ENCODE peak calls at places on chromosomes 7 and 10, in four cellular contexts. X is central memory CD4-positive, alpha-beta T cell; H is AML-193; S is upper lobe of left lung. C is an unnamed sample.

GRCh38 chr7:103752995-103753394 is 236.5 kb downstream of the RELN start:
- DNase-seq in X (no peak), H (no peak), S (no peak), C (no peak)

GRCh38 chr10:75599875-75600648 is 168.6 kb downstream of the LRMDA start:
- DNase-seq in X (no peak), H (no peak), S (no peak), C (no peak)

GRCh38 chr10:69421611-69422308 is 5.0 kb upstream of the TACR2 start:
- DNase-seq in X (no peak), H (no peak), S (peak; percentile 95), C (no peak)

GRCh38 chr7:90594791-90595317 is 1.3 kb upstream of the CDK14 start:
- DNase-seq in X (no peak), H (no peak), S (peak; percentile 65), C (no peak)

GRCh38 chr7:90629306-90629918 is 33.3 kb downstream of the CDK14 start:
- DNase-seq in X (peak; percentile 0), H (peak; percentile 55), S (no peak), C (no peak)

GRCh38 chr7:159027803-159028455 is 116.7 kb downstream of the VIPR2 start:
- DNase-seq in X (no peak), H (no peak), S (peak; percentile 47), C (no peak)

GRCh38 chr7:141501451-141501850 is 49.8 kb upstream of the AGK start:
- DNase-seq in X (no peak), H (no peak), S (no peak), C (no peak)

GRCh38 chr10:7233259-7233991 is 177.4 kb downstream of the SFMBT2 start:
- DNase-seq in X (no peak), H (peak; percentile 22), S (peak; percentile 28), C (no peak)

GRCh38 chr10:29895436-29895835 is 163.9 kb downstream of the JCAD start:
- DNase-seq in X (no peak), H (no peak), S (no peak), C (no peak)

GRCh38 chr10:131444862-131445461 is 133.4 kb upstream of the TCERG1L start:
- DNase-seq in X (no peak), H (no peak), S (no peak), C (no peak)

GRCh38 chr7:105106473-105106872 is 92.5 kb downstream of the KMT2E start:
- DNase-seq in X (no peak), H (no peak), S (no peak), C (no peak)

GRCh38 chr7:76515999-76516443 is 5.7 kb downstream of the UPK3B start:
- DNase-seq in X (no peak), H (no peak), S (no peak), C (no peak)

GRCh38 chr7:102120666-102121065 is 166.0 kb upstream of the SH2B2 start:
- DNase-seq in X (no peak), H (no peak), S (no peak), C (no peak)

GRCh38 chr7:95999481-95999880 is 227.1 kb downstream of the DYNC1I1 start:
- DNase-seq in X (no peak), H (no peak), S (no peak), C (no peak)

GRCh38 chr7:17521437-17521836 is 223.0 kb downstream of the AHR start:
- DNase-seq in X (no peak), H (peak; percentile 27), S (no peak), C (no peak)

GRCh38 chr10:60098676-60099601 is 192.6 kb upstream of the CCDC6 start:
- DNase-seq in X (no peak), H (no peak), S (no peak), C (no peak)

GRCh38 chr10:21668831-21669230 is 134.8 kb downstream of the MLLT10 start:
- DNase-seq in X (no peak), H (no peak), S (no peak), C (no peak)

GRCh38 chr7:21028990-21029337 is 242.3 kb upstream of the SP8 start:
- DNase-seq in X (no peak), H (no peak), S (no peak), C (no peak)

GRCh38 chr10:74480778-74481177 is 329.8 kb downstream of the ADK start:
- DNase-seq in X (no peak), H (no peak), S (no peak), C (no peak)

GRCh38 chr10:72276421-72277339 is 3.0 kb downstream of the DDIT4 start:
- DNase-seq in X (no peak), H (no peak), S (no peak), C (no peak)

GRCh38 chr7:99108615-99109014 is 35.3 kb downstream of the SMURF1 start:
- DNase-seq in X (no peak), H (no peak), S (no peak), C (no peak)

GRCh38 chr7:33901847-33902246 is 3.5 kb upstream of the BMPER start:
- DNase-seq in X (no peak), H (no peak), S (no peak), C (no peak)

GRCh38 chr7:19030280-19030679 is 87.2 kb downstream of the TWIST1 start:
- DNase-seq in X (no peak), H (no peak), S (no peak), C (no peak)

GRCh38 chr10:122139627-122140151 is 131.4 kb upstream of the BTBD16 start:
- DNase-seq in X (no peak), H (no peak), S (no peak), C (no peak)

GRCh38 chr7:75772081-75773077 is at the start of gene CCL26:
- DNase-seq in X (no peak), H (no peak), S (peak; percentile 21), C (no peak)

GRCh38 chr7:45456747-45457146 is 117.4 kb upstream of the ADCY1 start:
- DNase-seq in X (no peak), H (no peak), S (no peak), C (no peak)

GRCh38 chr7:142158741-142159496 is 47.4 kb downstream of the MGAM2 start:
- DNase-seq in X (no peak), H (no peak), S (no peak), C (no peak)

GRCh38 chr7:28882896-28883470 is 75.1 kb downstream of the TRIL start:
- DNase-seq in X (no peak), H (no peak), S (no peak), C (no peak)

C was measured in SIG-M5.